ENCODE peak calls at places on chromosomes 6 and 20, in four cellular contexts. A is left lung, L is colonic mucosa, N is adrenal gland. R is an unnamed sample.
A peak's percentile ranks its signal among the peaks of the same experiment; 100 is the strongest.

GRCh38 chr20:40743172-40743775 is 54.2 kb upstream of the MAFB start:
- DNase-seq in A (no peak), L (no peak), N (no peak), R (no peak)

GRCh38 chr20:40519928-40520327 is 169.1 kb downstream of the MAFB start:
- DNase-seq in A (no peak), L (no peak), N (no peak), R (no peak)

GRCh38 chr6:44542401-44543116 is 155.1 kb downstream of the CDC5L start:
- DNase-seq in A (no peak), L (no peak), N (peak; percentile 52), R (no peak)

GRCh38 chr6:85360794-85361642 is 88.9 kb upstream of the NT5E start:
- DNase-seq in A (no peak), L (no peak), N (peak; percentile 60), R (peak; percentile 27)

GRCh38 chr20:13588049-13588448 is 50.7 kb downstream of the TASP1 start:
- DNase-seq in A (no peak), L (no peak), N (no peak), R (no peak)

GRCh38 chr20:3669710-3670367 is 6.6 kb upstream of the GFRA4 start:
- DNase-seq in A (no peak), L (no peak), N (no peak), R (no peak)

GRCh38 chr20:419556-420168 is 11.6 kb downstream of the RBCK1 start:
- DNase-seq in A (peak; percentile 76), L (peak; percentile 87), N (no peak), R (no peak)

GRCh38 chr20:47568019-47568418 is 66.3 kb downstream of the NCOA3 start:
- DNase-seq in A (no peak), L (peak; percentile 57), N (peak; percentile 53), R (peak; percentile 25)

GRCh38 chr6:28402197-28402596 is 2.6 kb upstream of the ZSCAN12 start:
- DNase-seq in A (no peak), L (no peak), N (no peak), R (no peak)

GRCh38 chr20:59770270-59770669 is 163.2 kb downstream of the SYCP2 start:
- DNase-seq in A (peak; percentile 1), L (no peak), N (no peak), R (no peak)

GRCh38 chr6:135801755-135802154 is 49.7 kb upstream of the PDE7B start:
- DNase-seq in A (no peak), L (no peak), N (no peak), R (no peak)

GRCh38 chr6:71733970-71734899 is 152.1 kb upstream of the RIMS1 start:
- DNase-seq in A (no peak), L (no peak), N (no peak), R (no peak)

GRCh38 chr6:111238464-111239119 is 151.3 kb downstream of the SLC16A10 start:
- DNase-seq in A (no peak), L (no peak), N (peak; percentile 11), R (no peak)

GRCh38 chr6:6660339-6661045 is 72.0 kb downstream of the LY86 start:
- DNase-seq in A (no peak), L (no peak), N (no peak), R (peak; percentile 52)

GRCh38 chr6:54897462-54898189 is 51.1 kb downstream of the FAM83B start:
- DNase-seq in A (no peak), L (no peak), N (no peak), R (no peak)

GRCh38 chr6:11412011-11412424 is 125.5 kb upstream of the TMEM170B start:
- DNase-seq in A (no peak), L (no peak), N (no peak), R (no peak)

GRCh38 chr6:69866351-69867074 is at the start of gene COL19A1:
- DNase-seq in A (peak; percentile 75), L (peak; percentile 21), N (peak; percentile 4), R (no peak)

GRCh38 chr6:43982084-43982625 is 145.1 kb downstream of the MRPL14 start:
- DNase-seq in A (no peak), L (no peak), N (no peak), R (no peak)

GRCh38 chr6:101116337-101116736 is 235.2 kb upstream of the ASCC3 start:
- DNase-seq in A (no peak), L (no peak), N (no peak), R (no peak)

GRCh38 chr6:138205437-138206094 is 12.7 kb downstream of the PBOV1 start:
- DNase-seq in A (no peak), L (no peak), N (no peak), R (no peak)

GRCh38 chr6:6728169-6728941 is 139.8 kb downstream of the LY86 start:
- DNase-seq in A (no peak), L (no peak), N (no peak), R (no peak)

GRCh38 chr20:38342196-38342595 is 4.1 kb upstream of the LBP start:
- DNase-seq in A (no peak), L (no peak), N (no peak), R (no peak)

GRCh38 chr6:89680150-89680549 is 41.6 kb upstream of the LYRM2 start:
- DNase-seq in A (no peak), L (no peak), N (no peak), R (no peak)

GRCh38 chr20:64077094-64077493 is 2.2 kb downstream of the RGS19 start:
- DNase-seq in A (peak; percentile 92), L (peak; percentile 50), N (no peak), R (no peak)

GRCh38 chr20:38680492-38681118 is 43.7 kb upstream of the SLC32A1 start:
- DNase-seq in A (no peak), L (no peak), N (peak; percentile 35), R (peak; percentile 13)

GRCh38 chr6:5598123-5598522 is 336.8 kb downstream of the FARS2 start:
- DNase-seq in A (no peak), L (no peak), N (no peak), R (no peak)

GRCh38 chr6:142400495-142400894 is 98.7 kb downstream of the ADGRG6 start:
- DNase-seq in A (no peak), L (no peak), N (no peak), R (no peak)

GRCh38 chr6:4271761-4272505 is 136.6 kb upstream of the ECI2 start:
- DNase-seq in A (no peak), L (no peak), N (no peak), R (no peak)

GRCh38 chr20:62818592-62819493 is 2.0 kb downstream of the COL9A3 start:
- DNase-seq in A (no peak), L (peak; percentile 60), N (peak; percentile 43), R (no peak)

GRCh38 chr6:132414761-132415160 is 13.5 kb upstream of the MOXD1 start:
- DNase-seq in A (no peak), L (no peak), N (no peak), R (no peak)

GRCh38 chr20:61756446-61756845 is 309.2 kb downstream of the TAF4 start:
- DNase-seq in A (peak; percentile 24), L (no peak), N (no peak), R (no peak)

GRCh38 chr6:34234667-34235604 is 1.7 kb upstream of the HMGA1 start:
- DNase-seq in A (peak; percentile 85), L (peak; percentile 58), N (no peak), R (peak; percentile 86)

GRCh38 chr20:62485062-62485700 is 9.4 kb upstream of the GATA5 start:
- DNase-seq in A (no peak), L (no peak), N (peak; percentile 85), R (no peak)

GRCh38 chr6:28134015-28134414 is 7.7 kb upstream of the ZKSCAN8 start:
- DNase-seq in A (no peak), L (peak; percentile 22), N (peak; percentile 22), R (no peak)

GRCh38 chr6:15879372-15880261 is 216.8 kb upstream of the DTNBP1 start:
- DNase-seq in A (peak; percentile 49), L (peak; percentile 51), N (peak; percentile 77), R (peak; percentile 73)